ENCODE peak calls at places on chromosomes 2 and 18, in four cellular contexts. Y, R, U and T are unnamed samples.

GRCh38 chr2:170967553-170967952 is 38.5 kb downstream of the GORASP2 start:
- DNase-seq in U (no peak), Y (no peak), R (no peak), T (no peak)

GRCh38 chr18:23300211-23300887 is 152.7 kb upstream of the RIOK3 start:
- DNase-seq in R (peak; percentile 65), U (no peak), Y (no peak), T (no peak)

GRCh38 chr2:167335627-167336026 is 447.3 kb downstream of the XIRP2 start:
- DNase-seq in Y (no peak), U (no peak), R (no peak), T (no peak)

GRCh38 chr2:126947090-126947404 is 48.4 kb downstream of the TEX51 start:
- DNase-seq in R (no peak), Y (no peak), U (no peak), T (no peak)

GRCh38 chr2:113258748-113259147 is 20.0 kb downstream of the PAX8 start:
- DNase-seq in U (no peak), Y (no peak), R (no peak), T (no peak)

GRCh38 chr2:172561270-172561669 is 5.4 kb downstream of the PDK1 start:
- DNase-seq in U (no peak), R (no peak), Y (no peak), T (no peak)

GRCh38 chr2:177573120-177573519 is 180.5 kb downstream of the AGPS start:
- DNase-seq in Y (no peak), U (no peak), R (no peak), T (no peak)

GRCh38 chr2:50066858-50067257 is 912.5 kb upstream of the FSHR start:
- DNase-seq in R (no peak), U (no peak), Y (no peak), T (no peak)

GRCh38 chr18:28178720-28179119 is 1.8 kb upstream of the CDH2 start:
- DNase-seq in U (no peak), Y (no peak), R (peak; percentile 10), T (no peak)

GRCh38 chr2:26318950-26319349 is 27.0 kb upstream of the SELENOI start:
- DNase-seq in Y (no peak), U (no peak), R (no peak), T (no peak)

GRCh38 chr18:8949206-8949605 is 153.3 kb upstream of the NDUFV2 start:
- DNase-seq in R (no peak), U (no peak), Y (no peak), T (no peak)

GRCh38 chr18:31204833-31205232 is 42.2 kb upstream of the DSC1 start:
- DNase-seq in Y (no peak), R (no peak), U (no peak), T (no peak)

GRCh38 chr2:1032030-1032429 is 81.4 kb downstream of the SNTG2 start:
- DNase-seq in R (no peak), U (no peak), Y (no peak), T (peak; percentile 16)

GRCh38 chr18:52287151-52287550 is 52.8 kb upstream of the DCC start:
- DNase-seq in R (no peak), U (no peak), Y (no peak), T (no peak)

GRCh38 chr2:26455801-26456700 is 21.9 kb downstream of the OTOF start:
- DNase-seq in U (no peak), Y (no peak), R (peak; percentile 20), T (no peak)

GRCh38 chr2:241950878-241951331 is 81.4 kb downstream of the RTP5 start:
- DNase-seq in R (peak; percentile 76), U (peak; percentile 85), Y (peak; percentile 39), T (peak; percentile 54)

GRCh38 chr18:48868468-48869466 is 82.0 kb downstream of the SMAD7 start:
- DNase-seq in U (no peak), Y (peak; percentile 76), R (no peak), T (peak; percentile 81)

GRCh38 chr18:37210781-37211180 is 354.8 kb downstream of the CELF4 start:
- DNase-seq in U (no peak), Y (no peak), R (no peak), T (no peak)

GRCh38 chr18:27750014-27750413 is 426.9 kb downstream of the CDH2 start:
- DNase-seq in U (peak; percentile 69), R (peak; percentile 6), Y (no peak), T (peak; percentile 11)

GRCh38 chr2:31893093-31893492 is 117.7 kb downstream of the MEMO1 start:
- DNase-seq in R (no peak), Y (no peak), U (no peak), T (no peak)

GRCh38 chr18:74064510-74064909 is 83.1 kb downstream of the FBXO15 start:
- DNase-seq in U (no peak), Y (no peak), R (no peak), T (peak; percentile 87)

GRCh38 chr2:99679518-99679917 is 189.7 kb upstream of the REV1 start:
- DNase-seq in U (no peak), Y (no peak), R (no peak), T (no peak)

GRCh38 chr2:238494573-238494961 is 67.8 kb downstream of the ASB1 start:
- DNase-seq in Y (no peak), U (no peak), R (no peak), T (no peak)

GRCh38 chr18:21389283-21389682 is 147.3 kb downstream of the GREB1L start:
- DNase-seq in Y (no peak), R (no peak), U (no peak), T (no peak)

GRCh38 chr2:95359501-95359930 is 43.0 kb upstream of the FAHD2A start:
- DNase-seq in Y (no peak), R (no peak), U (no peak), T (no peak)

GRCh38 chr2:241541564-241542277 is 16.8 kb upstream of the BOK start:
- DNase-seq in Y (no peak), U (no peak), R (no peak), T (no peak)

GRCh38 chr2:75241696-75242095 is 42.4 kb upstream of the TACR1 start:
- DNase-seq in U (no peak), Y (no peak), R (no peak), T (no peak)

GRCh38 chr2:70937866-70938579 is 2.3 kb downstream of the ATP6V1B1 start:
- DNase-seq in R (no peak), U (no peak), Y (no peak), T (no peak)

GRCh38 chr2:101864426-101864825 is 127.3 kb upstream of the IL1R2 start:
- DNase-seq in R (no peak), Y (no peak), U (no peak), T (no peak)

GRCh38 chr18:26551217-26551708 is 2.9 kb upstream of the KCTD1 start:
- DNase-seq in R (no peak), U (no peak), Y (no peak), T (no peak)

GRCh38 chr2:223027442-223027841 is 24.5 kb upstream of the KCNE4 start:
- DNase-seq in Y (no peak), U (no peak), R (no peak), T (no peak)

GRCh38 chr2:158745067-158745865 is 49.9 kb upstream of the DAPL1 start:
- DNase-seq in R (peak; percentile 74), Y (no peak), U (peak; percentile 63), T (peak; percentile 70)

GRCh38 chr2:158743466-158743865 is 51.7 kb upstream of the DAPL1 start:
- DNase-seq in R (no peak), U (no peak), Y (no peak), T (no peak)

GRCh38 chr2:158745866-158746382 is 49.2 kb upstream of the DAPL1 start:
- DNase-seq in Y (no peak), R (no peak), U (no peak), T (no peak)

GRCh38 chr2:158742536-158742935 is 52.6 kb upstream of the DAPL1 start:
- DNase-seq in Y (no peak), R (no peak), U (no peak), T (no peak)

DNA sequence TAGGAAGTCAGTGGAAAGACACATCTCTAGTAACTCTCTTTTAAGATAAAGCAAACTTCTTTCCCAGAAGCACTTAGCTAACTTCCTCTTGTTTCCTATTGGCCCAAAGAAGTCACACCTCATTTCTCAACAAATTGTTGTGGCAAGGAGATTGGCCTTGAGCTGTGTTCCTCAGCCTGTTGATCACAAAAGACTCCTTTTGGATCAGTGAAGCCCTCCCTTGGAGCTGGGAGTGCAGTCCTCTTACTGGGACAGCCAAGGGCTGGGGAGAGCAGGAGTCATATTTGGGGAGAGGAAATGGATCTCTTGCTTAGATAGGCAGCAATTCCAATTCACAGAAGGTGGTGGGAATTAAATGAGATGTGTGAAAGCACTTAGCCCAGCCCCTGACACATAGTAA is 51.2 kb upstream of the DAPL1 start:
- DNase-seq in Y (no peak), U (no peak), R (no peak), T (no peak)
- TF ChIP-seq CTCF in Y (no peak), U (no peak), R (no peak), T (no peak)

DNA sequence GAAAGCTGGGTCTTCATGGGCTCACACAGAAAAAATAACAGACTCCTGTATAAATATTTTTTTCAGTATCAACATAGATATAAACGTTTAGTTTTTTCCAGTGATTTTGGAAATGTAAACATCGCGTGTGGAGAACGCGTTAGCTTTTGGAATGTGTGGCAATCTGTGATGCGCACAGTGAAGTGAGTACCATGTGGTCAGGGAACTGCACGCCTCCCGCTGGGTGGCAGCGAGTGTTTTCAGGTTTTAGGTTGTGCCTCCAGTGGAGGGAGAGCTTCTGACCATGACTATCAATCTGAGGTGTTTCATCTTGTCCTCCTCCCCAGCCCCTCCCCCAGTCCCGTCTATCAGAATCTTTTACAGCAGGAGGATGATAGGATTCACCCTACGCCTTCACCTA is 127.8 kb downstream of the ARHGAP28 start:
- DNase-seq in U (no peak), Y (no peak), R (no peak), T (no peak)
- TF ChIP-seq CTCF in U (no peak), Y (no peak), R (no peak), T (no peak)

GRCh38 chr2:45052388-45052928 is 43.2 kb upstream of the SIX2 start:
- DNase-seq in U (no peak), Y (no peak), R (no peak), T (no peak)

GRCh38 chr2:45049937-45050336 is 40.7 kb upstream of the SIX2 start:
- DNase-seq in U (no peak), Y (no peak), R (no peak), T (no peak)

DNA sequence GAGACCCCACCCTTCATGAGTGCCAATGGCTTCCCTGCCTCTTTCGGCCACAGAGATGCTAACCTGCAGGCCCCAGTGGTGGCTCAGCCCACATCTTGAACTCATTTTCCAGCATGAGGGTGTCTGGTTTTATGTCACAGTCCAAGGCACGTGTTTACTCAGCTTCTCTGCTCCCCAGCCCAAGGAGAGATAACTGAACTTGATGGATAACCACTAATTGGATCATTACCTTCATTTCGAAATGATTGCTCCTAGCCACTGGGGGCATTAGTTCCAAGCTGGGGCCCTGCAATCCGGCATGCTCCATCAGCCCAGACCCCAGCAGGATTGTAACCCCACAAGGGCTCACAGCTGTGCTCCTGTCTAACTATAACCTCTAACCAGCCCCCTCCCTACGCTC is 46.0 kb upstream of the SIX2 start:
- DNase-seq in Y (no peak), R (no peak), U (no peak), T (no peak)
- TF ChIP-seq CTCF in Y (no peak), R (no peak), U (no peak), T (no peak)

GRCh38 chr2:90207454-90208058 is 1516.1 kb downstream of the RPIA start:
- DNase-seq in Y (no peak), U (no peak), R (no peak), T (no peak)
- TF ChIP-seq CTCF in Y (peak; percentile 59), U (no peak), R (no peak), T (peak; percentile 23)